ENCODE peak calls at places on chromosomes 11 and 22, in four cellular contexts. C is Panc1, U is cardiac muscle cell, K is neural progenitor cell. V is an unnamed sample.

GRCh38 chr22:31044262-31044861 is 36.8 kb upstream of the SMTN start:
- DNase-seq in C (no peak), U (peak; percentile 77), K (no peak), V (no peak)

GRCh38 chr22:35638408-35638807 is 9.8 kb upstream of the APOL6 start:
- DNase-seq in C (no peak), U (peak; percentile 90), K (peak; percentile 22), V (no peak)

GRCh38 chr11:96061094-96061493 is 137.2 kb upstream of the MTMR2 start:
- DNase-seq in C (no peak), U (no peak), K (no peak), V (no peak)

GRCh38 chr11:72581067-72581466 is 93.2 kb downstream of the PDE2A start:
- DNase-seq in C (no peak), U (no peak), K (no peak), V (no peak)

GRCh38 chr11:77710358-77710757 is 72.8 kb upstream of the CLNS1A start:
- DNase-seq in C (no peak), U (no peak), K (no peak), V (peak; percentile 2)

GRCh38 chr11:132024587-132025295 is 654.3 kb downstream of the NTM start:
- DNase-seq in C (peak; percentile 12), U (peak; percentile 34), K (no peak), V (peak; percentile 91)

GRCh38 chr11:68983816-68984215 is 3.0 kb upstream of the MRGPRD start:
- DNase-seq in C (no peak), U (no peak), K (no peak), V (no peak)

GRCh38 chr11:108207683-108208060 is 14.8 kb downstream of the NPAT start:
- DNase-seq in C (no peak), U (no peak), K (no peak), V (no peak)

GRCh38 chr22:27487600-27488450 is 313.7 kb downstream of the MN1 start:
- DNase-seq in C (no peak), U (no peak), K (no peak), V (no peak)

GRCh38 chr11:12777208-12777874 is 103.1 kb downstream of the TEAD1 start:
- DNase-seq in C (no peak), U (peak; percentile 54), K (no peak), V (no peak)

GRCh38 chr11:107608809-107609208 is 17.9 kb downstream of the ELMOD1 start:
- DNase-seq in C (no peak), U (no peak), K (no peak), V (no peak)

GRCh38 chr11:9755561-9755960 is 91.7 kb downstream of the SWAP70 start:
- DNase-seq in C (no peak), U (peak; percentile 91), K (no peak), V (no peak)

GRCh38 chr11:79264284-79264683 is 176.5 kb downstream of the TENM4 start:
- DNase-seq in C (no peak), U (peak; percentile 50), K (no peak), V (no peak)

GRCh38 chr11:69240332-69241074 is 53.5 kb upstream of the MYEOV start:
- DNase-seq in C (no peak), U (peak; percentile 45), K (peak; percentile 42), V (no peak)

GRCh38 chr11:6057452-6057851 is 26.9 kb upstream of the OR56A1 start:
- DNase-seq in C (no peak), U (no peak), K (no peak), V (no peak)

GRCh38 chr11:125070699-125071254 is 7.7 kb downstream of the SLC37A2 start:
- DNase-seq in C (no peak), U (peak; percentile 77), K (no peak), V (no peak)

GRCh38 chr11:132913886-132914285 is 618.4 kb downstream of the OPCML start:
- DNase-seq in C (no peak), U (no peak), K (no peak), V (no peak)

GRCh38 chr11:65427691-65428577 is 5.3 kb downstream of the NEAT1 start:
- DNase-seq in C (no peak), U (peak; percentile 85), K (no peak), V (no peak)

GRCh38 chr11:40417627-40418026 is 1041.8 kb downstream of the LRRC4C start:
- DNase-seq in C (no peak), U (no peak), K (no peak), V (no peak)

GRCh38 chr11:106398396-106399074 is 321.1 kb downstream of the AASDHPPT start:
- DNase-seq in C (no peak), U (no peak), K (no peak), V (peak; percentile 41)

GRCh38 chr11:66429983-66430602 is 8.6 kb downstream of the MRPL11 start:
- DNase-seq in C (peak; percentile 45), U (peak; percentile 85), K (peak; percentile 91), V (no peak)

GRCh38 chr11:60658409-60658808 is 41.0 kb upstream of the MS4A8 start:
- DNase-seq in C (no peak), U (no peak), K (no peak), V (no peak)

GRCh38 chr11:90220391-90220790 is 2.5 kb downstream of the CHORDC1 start:
- DNase-seq in C (no peak), U (peak; percentile 64), K (no peak), V (no peak)

GRCh38 chr22:19206287-19206686 is 27.8 kb upstream of the SLC25A1 start:
- DNase-seq in C (no peak), U (no peak), K (no peak), V (no peak)

DNA sequence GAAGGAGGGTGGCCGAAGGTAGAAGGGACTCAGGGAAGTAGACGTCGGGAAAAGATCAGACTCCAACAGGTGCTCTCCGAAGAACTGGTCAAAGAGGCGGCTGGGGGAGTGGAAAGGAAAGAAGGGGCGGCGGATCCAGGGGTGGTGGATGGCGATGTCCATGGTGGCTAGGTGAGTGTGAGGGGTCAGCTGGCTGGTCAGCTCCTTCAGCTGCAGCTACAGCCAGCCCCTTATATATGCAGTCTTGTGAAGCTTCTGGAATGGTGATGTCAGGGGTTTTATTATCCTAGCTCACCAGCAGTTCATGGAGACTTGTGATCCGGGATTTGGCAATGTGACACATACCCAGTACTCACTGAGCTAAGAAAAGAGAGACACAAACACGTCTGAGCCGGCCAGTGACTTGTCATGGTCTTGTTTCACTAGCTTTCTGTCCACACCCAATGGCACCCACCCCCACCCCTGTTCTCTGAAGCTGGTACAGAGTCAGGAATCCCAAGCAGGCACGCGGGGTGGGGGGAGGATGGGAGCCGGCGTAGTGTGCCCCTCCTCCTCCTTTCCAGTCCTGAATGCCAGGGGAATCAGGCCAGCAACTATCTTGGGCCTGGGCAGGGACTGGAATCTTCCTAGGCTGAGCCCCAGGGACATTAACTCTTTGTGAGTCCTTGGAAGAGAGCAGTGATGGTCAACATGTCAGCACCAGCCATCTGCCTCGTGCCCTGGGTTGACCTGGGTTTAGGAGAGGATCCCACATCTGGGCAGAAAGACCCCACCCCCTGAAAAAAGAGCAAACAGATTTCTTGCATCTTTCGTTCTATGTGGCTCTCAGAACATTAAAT is at the start of gene CRYAB:
- DNase-seq in C (no peak), U (peak; percentile 79), K (peak; percentile 34), V (peak; percentile 99)
- H3K4me3 ChIP-seq in C (no peak within 1 kb of the TSS), U (no peak within 1 kb of the TSS), K (no peak within 1 kb of the TSS), V (no peak within 1 kb of the TSS)

GRCh38 chr11:38411149-38411548 is 1813.1 kb upstream of the RAG2 start:
- DNase-seq in C (no peak), U (no peak), K (no peak), V (no peak)
- TF ChIP-seq CTCF in C (peak; percentile 24), U (no peak), K (peak; percentile 43), V (peak; percentile 3)

GRCh38 chr22:46309526-46310085 is 12.9 kb downstream of the GTSE1 start:
- DNase-seq in C (no peak), U (no peak), K (no peak), V (no peak)
- H3K36me3 ChIP-seq in C (peaks cover 6% of the 10 kb centered on the region), U (peaks cover 2% of the 10 kb centered on the region), K (no peaks in the 10 kb centered on the region), V (no peaks in the 10 kb centered on the region)

GRCh38 chr11:26717761-26718160 is 4.1 kb downstream of the SLC5A12 start:
- DNase-seq in C (no peak), U (no peak), K (no peak), V (no peak)

GRCh38 chr11:26715133-26715532 is 6.7 kb downstream of the SLC5A12 start:
- DNase-seq in C (no peak), U (no peak), K (no peak), V (no peak)

GRCh38 chr11:26721967-26722366 is at the start of gene SLC5A12:
- DNase-seq in C (no peak), U (no peak), K (no peak), V (no peak)

GRCh38 chr11:26719289-26719688 is 2.6 kb downstream of the SLC5A12 start:
- DNase-seq in C (no peak), U (no peak), K (peak; percentile 4), V (no peak)

DNA sequence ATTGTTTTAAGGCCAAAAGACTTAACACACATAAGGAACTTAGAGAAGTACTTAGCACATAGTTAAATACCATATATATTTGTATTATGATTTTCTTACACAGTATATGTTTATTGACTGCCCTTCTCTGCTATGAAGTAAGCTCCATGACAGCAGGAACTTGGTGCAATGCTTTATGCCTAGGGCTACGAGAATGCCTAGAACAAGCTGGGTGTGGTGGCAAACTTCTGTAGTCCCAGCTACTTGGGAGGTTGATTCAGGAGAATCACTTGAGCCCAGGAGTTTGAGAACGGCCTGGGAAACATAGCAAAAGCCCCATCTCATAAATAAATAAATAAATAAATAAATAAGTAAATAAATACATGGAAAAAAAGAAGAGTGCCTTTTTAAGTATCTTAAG is 1.9 kb downstream of the SLC5A12 start:
- DNase-seq in C (no peak), U (no peak), K (no peak), V (no peak)
- H3K4me3 ChIP-seq in C (no peak overlapping the region), U (no peak overlapping the region), K (no peak overlapping the region), V (no peak overlapping the region)

DNA sequence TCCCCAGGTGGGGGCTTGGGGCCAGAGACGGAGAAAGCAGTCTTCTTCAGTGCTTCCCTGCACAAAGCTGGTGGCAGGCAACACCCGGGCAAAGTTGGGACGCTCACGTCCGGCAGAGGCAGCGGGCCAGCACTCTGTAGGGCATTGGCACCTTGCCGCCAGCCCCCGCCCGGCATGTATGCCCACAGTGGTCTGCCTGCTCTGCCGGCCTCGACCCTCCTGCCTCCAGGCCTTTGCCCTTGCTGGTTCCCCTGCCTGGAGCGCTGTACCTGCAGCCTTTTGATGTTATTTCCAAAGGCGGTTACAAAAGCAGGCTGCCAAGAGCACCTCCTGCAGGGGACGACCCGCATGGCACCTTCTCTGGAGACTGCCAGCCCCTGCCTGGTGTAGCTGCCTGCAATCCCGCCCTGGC is 56.5 kb upstream of the SHISAL1 start:
- DNase-seq in C (no peak), U (no peak), K (peak; percentile 52), V (no peak)
- TF ChIP-seq CTCF in C (no peak), U (peak; percentile 17), K (peak; percentile 62), V (no peak)

V was measured in kidney epithelial cell.